ENCODE peak calls at places on chromosomes 5 and 9, in six cellular contexts. Q is adipocyte; I is GM19239; C is iris pigment epithelial cell; X is bronchial epithelial cell; W is stimulated activated CD4-positive, alpha-beta T cell treated with anti-CD3 and anti-CD28 coated beads, Interleukin-2, amount 100 ng/mL, for 24 hours. D is an unnamed sample.

GRCh38 chr9:9912459-9912858 is 700.3 kb downstream of the PTPRD start:
- DNase-seq in Q (no peak), I (no peak), C (no peak), X (peak), W (no peak), D (peak)

GRCh38 chr9:113541019-113541900 is 77.7 kb downstream of the RGS3 start:
- DNase-seq in Q (peak), I (no peak), C (peak), X (peak), W (no peak), D (no peak)

GRCh38 chr5:148209151-148209550 is 6.3 kb downstream of the SPINK6 start:
- DNase-seq in Q (no peak), I (no peak), C (no peak), X (no peak), W (no peak), D (no peak)

GRCh38 chr9:122236681-122237080 is 7.9 kb upstream of the LHX6 start:
- DNase-seq in Q (no peak), I (no peak), C (no peak), X (no peak), W (no peak), D (no peak)

GRCh38 chr9:22401671-22402070 is 45.0 kb upstream of the DMRTA1 start:
- DNase-seq in Q (peak), I (no peak), C (peak), X (no peak), W (no peak), D (no peak)

GRCh38 chr5:175082866-175083590 is 358.6 kb downstream of the MSX2 start:
- DNase-seq in Q (no peak), I (no peak), C (no peak), X (peak), W (no peak), D (no peak)

GRCh38 chr5:14896091-14896490 is 24.5 kb upstream of the ANKH start:
- DNase-seq in Q (no peak), I (no peak), C (no peak), X (no peak), W (no peak), D (no peak)

GRCh38 chr9:136538599-136539426 is 7.0 kb downstream of the NOTCH1 start:
- DNase-seq in Q (no peak), I (peak), C (no peak), X (peak), W (peak), D (peak)

GRCh38 chr5:45335978-45336377 is 360.2 kb downstream of the HCN1 start:
- DNase-seq in Q (no peak), I (no peak), C (no peak), X (no peak), W (no peak), D (no peak)

GRCh38 chr9:114504341-114505186 is 709 bp downstream of the WHRN start:
- DNase-seq in Q (peak), I (no peak), C (peak), X (no peak), W (peak), D (peak)

GRCh38 chr9:127204771-127205470 is 59.7 kb upstream of the GARNL3 start:
- DNase-seq in Q (peak), I (no peak), C (no peak), X (peak), W (no peak), D (no peak)

GRCh38 chr9:118426772-118427171 is 722.6 kb downstream of the TLR4 start:
- DNase-seq in Q (no peak), I (no peak), C (no peak), X (no peak), W (no peak), D (no peak)

GRCh38 chr5:96509721-96510383 is 76.8 kb upstream of the PCSK1 start:
- DNase-seq in Q (peak), I (no peak), C (peak), X (peak), W (no peak), D (no peak)

GRCh38 chr5:89213584-89213983 is 330.6 kb upstream of the MEF2C start:
- DNase-seq in Q (peak), I (no peak), C (peak), X (no peak), W (no peak), D (no peak)

GRCh38 chr9:126561582-126561981 is 52.1 kb upstream of the LMX1B start:
- DNase-seq in Q (no peak), I (no peak), C (no peak), X (no peak), W (no peak), D (no peak)

GRCh38 chr9:136587145-136587943 is 41.5 kb upstream of the NOTCH1 start:
- DNase-seq in Q (peak), I (no peak), C (peak), X (no peak), W (no peak), D (no peak)

GRCh38 chr9:94971378-94972131 is 245.1 kb downstream of the AOPEP start:
- DNase-seq in Q (no peak), I (no peak), C (no peak), X (no peak), W (no peak), D (no peak)

GRCh38 chr5:160188151-160188967 is 40.9 kb upstream of the FABP6 start:
- DNase-seq in Q (peak), I (no peak), C (peak), X (peak), W (no peak), D (no peak)

D was measured in germinal center.